ENCODE peak calls at places on chromosomes 4 and X, in nine cellular contexts. Y is activated naive CD4-positive, alpha-beta T cell treated with anti-CD3 and anti-CD28 coated beads for 36 hours; P is progenitor cell of endocrine pancreas; X is left lobe of liver; D is T-helper 1 cell; I is spleen; Z is activated T-helper 1 cell treated with anti-CD3 and anti-CD28 coated beads, Interleukin-12 subunit alpha, Interleukin-12 subunit beta, Interleukin-2, Interleukin-4 antibody, amounts not matched to agents 30 ng/mL and 10 ng/mL and 1 ng/mL, durations not matched to agents 14 hours and 24 hours and 36 hours; W is AG10803; J is psoas muscle. E is an unnamed sample.

GRCh38 chr4:184355111-184355604 is 119.2 kb downstream of the IRF2 start:
- DNase-seq in Y (peak; percentile 58), P (no peak), X (no peak), D (no peak), I (peak; percentile 78), Z (peak; percentile 31), W (peak; percentile 86), J (no peak), E (peak; percentile 77)

GRCh38 chr4:76801621-76802545 is 96.1 kb downstream of the SOWAHB start:
- DNase-seq in Y (no peak), P (no peak), X (no peak), D (no peak), I (peak; percentile 76), Z (no peak), W (peak; percentile 53), J (no peak), E (no peak)

GRCh38 chrX:96183843-96184242 is 500.8 kb upstream of the DIAPH2 start:
- DNase-seq in Y (no peak), P (no peak), X (no peak), D (no peak), I (no peak), Z (no peak), W (peak; percentile 1), J (no peak), E (no peak)

GRCh38 chrX:151268836-151269235 is 92.5 kb downstream of the GPR50 start:
- DNase-seq in Y (no peak), P (no peak), X (no peak), D (no peak), I (no peak), Z (no peak), W (no peak), J (no peak), E (no peak)

GRCh38 chr4:42478941-42479340 is 81.7 kb downstream of the SHISA3 start:
- DNase-seq in Y (no peak), P (no peak), X (no peak), D (no peak), I (no peak), Z (no peak), W (no peak), J (no peak), E (no peak)

GRCh38 chr4:164438321-164438720 is 315.6 kb upstream of the SMIM31 start:
- DNase-seq in Y (no peak), P (no peak), X (no peak), D (no peak), I (no peak), Z (no peak), W (no peak), J (no peak), E (peak; percentile 28)

GRCh38 chr4:138513535-138513934 is 271.4 kb upstream of the SLC7A11 start:
- DNase-seq in Y (no peak), P (no peak), X (no peak), D (no peak), I (no peak), Z (no peak), W (no peak), J (no peak), E (no peak)

GRCh38 chr4:41432889-41433288 is 105.1 kb upstream of the LIMCH1 start:
- DNase-seq in Y (no peak), P (no peak), X (no peak), D (no peak), I (no peak), Z (no peak), W (peak; percentile 88), J (no peak), E (peak; percentile 56)

GRCh38 chr4:22463179-22463578 is 52.7 kb downstream of the ADGRA3 start:
- DNase-seq in Y (peak; percentile 64), P (no peak), X (no peak), D (no peak), I (no peak), Z (no peak), W (no peak), J (no peak), E (no peak)

GRCh38 chr4:173943547-173943946 is 339.9 kb downstream of the FBXO8 start:
- DNase-seq in Y (no peak), P (no peak), X (no peak), D (no peak), I (no peak), Z (no peak), W (no peak), J (no peak), E (no peak)

E was measured in non-pigmented ciliary epithelial cell.